ENCODE peak calls at places on chromosomes 5 and 9, in four cellular contexts. B is neuronal stem cell, Z is endothelial cell of umbilical vein, O is H1. E is an unnamed sample. For H3K9me3, the result is how much of the 10 kb centered on the place peaks cover.

GRCh38 chr9:115267788-115268187 is 149.8 kb upstream of the TNC start:
- DNase-seq in B (no peak), Z (no peak), O (no peak), E (no peak)

GRCh38 chr9:123784513-123784912 is 145.4 kb downstream of the DENND1A start:
- DNase-seq in B (no peak), Z (no peak), O (no peak), E (no peak)

GRCh38 chr5:81783401-81783800 is 32.5 kb upstream of the SSBP2 start:
- DNase-seq in B (no peak), Z (no peak), O (no peak), E (no peak)

GRCh38 chr5:73374520-73375235 is 73.9 kb downstream of the FOXD1 start:
- DNase-seq in B (no peak), Z (no peak), O (no peak), E (no peak)

GRCh38 chr5:150349681-150350275 is 7.7 kb upstream of the TCOF1 start:
- DNase-seq in B (no peak), Z (no peak), O (no peak), E (no peak)

GRCh38 chr9:129879991-129880653 is 44.9 kb downstream of the USP20 start:
- DNase-seq in B (no peak), Z (no peak), O (no peak), E (no peak)

GRCh38 chr5:144072518-144072927 is 97.9 kb downstream of the YIPF5 start:
- DNase-seq in B (no peak), Z (peak), O (no peak), E (no peak)

GRCh38 chr9:72579880-72580570 is 58.6 kb downstream of the TMC1 start:
- DNase-seq in B (no peak), Z (peak), O (no peak), E (no peak)

GRCh38 chr5:109743041-109743531 is 53.4 kb downstream of the MAN2A1 start:
- DNase-seq in B (no peak), Z (peak), O (no peak), E (no peak)

GRCh38 chr9:126939821-126940221 is 25.2 kb downstream of the RALGPS1 start:
- DNase-seq in B (no peak), Z (no peak), O (no peak), E (no peak)

GRCh38 chr5:87383216-87383615 is 29.5 kb downstream of the CCNH start:
- DNase-seq in B (no peak), Z (no peak), O (no peak), E (no peak)

GRCh38 chr5:67065237-67065636 is 131.4 kb downstream of the CD180 start:
- DNase-seq in B (no peak), Z (no peak), O (no peak), E (no peak)

GRCh38 chr5:130052752-130053151 is 148.5 kb downstream of the CHSY3 start:
- DNase-seq in B (no peak), Z (peak), O (no peak), E (no peak)

GRCh38 chr5:57698785-57699184 is 216.2 kb upstream of the ACTBL2 start:
- DNase-seq in B (peak), Z (peak), O (no peak), E (peak)

GRCh38 chr5:73412597-73412988 is 36.0 kb downstream of the FOXD1 start:
- DNase-seq in B (no peak), Z (no peak), O (no peak), E (peak)

GRCh38 chr5:107215581-107215980 is 455.2 kb downstream of the EFNA5 start:
- DNase-seq in B (no peak), Z (peak), O (no peak), E (no peak)

GRCh38 chr5:68731255-68731654 is 362.6 kb upstream of the SLC30A5 start:
- DNase-seq in B (no peak), Z (no peak), O (no peak), E (no peak)

GRCh38 chr5:68727931-68728330 is 365.9 kb upstream of the SLC30A5 start:
- DNase-seq in B (no peak), Z (no peak), O (no peak), E (no peak)

GRCh38 chr5:68725905-68726683 is 367.7 kb upstream of the SLC30A5 start:
- DNase-seq in B (no peak), Z (no peak), O (no peak), E (no peak)

GRCh38 chr5:68730220-68731010 is 363.4 kb upstream of the SLC30A5 start:
- DNase-seq in B (no peak), Z (peak), O (no peak), E (no peak)
- H2AFZ ChIP-seq in B (peak), Z (no peak), O (peak), E (no peak)

GRCh38 chr5:61207884-61208283 is 45.6 kb upstream of the SMIM15 start:
- DNase-seq in B (no peak), Z (no peak), O (no peak), E (no peak)
- H3K9me3 ChIP-seq in B (under half), Z (under half), O (under half), E (under half)

GRCh38 chr5:164076571-164076970 is 571.2 kb downstream of the MAT2B start:
- DNase-seq in B (no peak), Z (no peak), O (no peak), E (no peak)

GRCh38 chr5:164073013-164073535 is 567.7 kb downstream of the MAT2B start:
- DNase-seq in B (no peak), Z (no peak), O (no peak), E (no peak)
- H3K9ac ChIP-seq in B (no peak), Z (no peak), O (no peak), E (no peak)

GRCh38 chr5:179860301-179860700 is 1.7 kb upstream of the MRNIP start:
- DNase-seq in B (no peak), Z (no peak), O (no peak), E (no peak)
- H2AFZ ChIP-seq in B (no peak), Z (no peak), O (no peak), E (no peak)